ENCODE peak calls at places on chromosomes 4 and X, in nine cellular contexts. One of them, this sample, is unnamed.

GRCh38 chrX:102835504-102836146 is 101.4 kb upstream of the RAB40AL start:
- DNase-seq in astrocyte: no peak
- DNase-seq in lung: no peak
- DNase-seq in choroid plexus epithelial cell: peak; percentile 61
- DNase-seq in fibroblast of pulmonary artery: peak; percentile 58
- DNase-seq in transverse colon: no peak
- DNase-seq in upper lobe of right lung: no peak
- DNase-seq in GM12865: peak; percentile 26
- DNase-seq in IMR-90: peak; percentile 33
- DNase-seq in this sample: peak; percentile 38

GRCh38 chrX:53684415-53685192 is 1.9 kb downstream of the HUWE1 start:
- DNase-seq in astrocyte: no peak
- DNase-seq in lung: no peak
- DNase-seq in choroid plexus epithelial cell: no peak
- DNase-seq in fibroblast of pulmonary artery: no peak
- DNase-seq in transverse colon: no peak
- DNase-seq in upper lobe of right lung: no peak
- DNase-seq in GM12865: no peak
- DNase-seq in IMR-90: no peak
- DNase-seq in this sample: no peak

GRCh38 chr4:181971411-181971810 is 271.8 kb upstream of the TENM3 start:
- DNase-seq in astrocyte: peak; percentile 68
- DNase-seq in lung: no peak
- DNase-seq in choroid plexus epithelial cell: no peak
- DNase-seq in fibroblast of pulmonary artery: no peak
- DNase-seq in transverse colon: no peak
- DNase-seq in upper lobe of right lung: no peak
- DNase-seq in GM12865: peak; percentile 37
- DNase-seq in IMR-90: no peak
- DNase-seq in this sample: no peak

GRCh38 chr4:70334681-70335080 is at the start of gene CABS1:
- DNase-seq in astrocyte: no peak
- DNase-seq in lung: no peak
- DNase-seq in choroid plexus epithelial cell: no peak
- DNase-seq in fibroblast of pulmonary artery: no peak
- DNase-seq in transverse colon: no peak
- DNase-seq in upper lobe of right lung: no peak
- DNase-seq in GM12865: no peak
- DNase-seq in IMR-90: no peak
- DNase-seq in this sample: no peak

GRCh38 chr4:185004562-185005208 is 13.6 kb upstream of the HELT start:
- DNase-seq in astrocyte: no peak
- DNase-seq in lung: no peak
- DNase-seq in choroid plexus epithelial cell: peak; percentile 15
- DNase-seq in fibroblast of pulmonary artery: no peak
- DNase-seq in transverse colon: peak; percentile 16
- DNase-seq in upper lobe of right lung: peak; percentile 74
- DNase-seq in GM12865: no peak
- DNase-seq in IMR-90: no peak
- DNase-seq in this sample: no peak

GRCh38 chrX:16185725-16186136 is 18.4 kb downstream of the MAGEB17 start:
- DNase-seq in astrocyte: peak; percentile 88
- DNase-seq in lung: no peak
- DNase-seq in choroid plexus epithelial cell: peak; percentile 70
- DNase-seq in fibroblast of pulmonary artery: peak; percentile 58
- DNase-seq in transverse colon: no peak
- DNase-seq in upper lobe of right lung: no peak
- DNase-seq in GM12865: peak; percentile 36
- DNase-seq in IMR-90: peak; percentile 88
- DNase-seq in this sample: peak; percentile 52

GRCh38 chr4:150886597-150886996 is 128.5 kb downstream of the LRBA start:
- DNase-seq in astrocyte: no peak
- DNase-seq in lung: no peak
- DNase-seq in choroid plexus epithelial cell: peak; percentile 34
- DNase-seq in fibroblast of pulmonary artery: peak; percentile 15
- DNase-seq in transverse colon: no peak
- DNase-seq in upper lobe of right lung: no peak
- DNase-seq in GM12865: no peak
- DNase-seq in IMR-90: peak; percentile 23
- DNase-seq in this sample: peak; percentile 5

GRCh38 chr4:102883278-102883677 is 14.5 kb downstream of the CISD2 start:
- DNase-seq in astrocyte: no peak
- DNase-seq in lung: no peak
- DNase-seq in choroid plexus epithelial cell: no peak
- DNase-seq in fibroblast of pulmonary artery: no peak
- DNase-seq in transverse colon: no peak
- DNase-seq in upper lobe of right lung: no peak
- DNase-seq in GM12865: no peak
- DNase-seq in IMR-90: no peak
- DNase-seq in this sample: no peak

GRCh38 chr4:90542216-90542615 is 415.0 kb downstream of the CCSER1 start:
- DNase-seq in astrocyte: no peak
- DNase-seq in lung: no peak
- DNase-seq in choroid plexus epithelial cell: peak; percentile 1
- DNase-seq in fibroblast of pulmonary artery: no peak
- DNase-seq in transverse colon: no peak
- DNase-seq in upper lobe of right lung: no peak
- DNase-seq in GM12865: no peak
- DNase-seq in IMR-90: no peak
- DNase-seq in this sample: no peak

GRCh38 chrX:65196758-65197371 is 220.6 kb upstream of the ZC4H2 start:
- DNase-seq in astrocyte: no peak
- DNase-seq in lung: no peak
- DNase-seq in choroid plexus epithelial cell: no peak
- DNase-seq in fibroblast of pulmonary artery: no peak
- DNase-seq in transverse colon: peak; percentile 84
- DNase-seq in upper lobe of right lung: peak; percentile 64
- DNase-seq in GM12865: peak; percentile 0
- DNase-seq in IMR-90: no peak
- DNase-seq in this sample: peak; percentile 1

GRCh38 chrX:107849747-107850478 is 24.2 kb downstream of the MID2 start:
- DNase-seq in astrocyte: no peak
- DNase-seq in lung: no peak
- DNase-seq in choroid plexus epithelial cell: peak; percentile 17
- DNase-seq in fibroblast of pulmonary artery: no peak
- DNase-seq in transverse colon: no peak
- DNase-seq in upper lobe of right lung: no peak
- DNase-seq in GM12865: no peak
- DNase-seq in IMR-90: no peak
- DNase-seq in this sample: peak; percentile 18

GRCh38 chrX:153874366-153875125 is 11.4 kb downstream of the L1CAM start:
- DNase-seq in astrocyte: no peak
- DNase-seq in lung: no peak
- DNase-seq in choroid plexus epithelial cell: no peak
- DNase-seq in fibroblast of pulmonary artery: no peak
- DNase-seq in transverse colon: no peak
- DNase-seq in upper lobe of right lung: no peak
- DNase-seq in GM12865: no peak
- DNase-seq in IMR-90: no peak
- DNase-seq in this sample: no peak

GRCh38 chr4:40874331-40874730 is 124.6 kb downstream of the NSUN7 start:
- DNase-seq in astrocyte: no peak
- DNase-seq in lung: no peak
- DNase-seq in choroid plexus epithelial cell: no peak
- DNase-seq in fibroblast of pulmonary artery: no peak
- DNase-seq in transverse colon: no peak
- DNase-seq in upper lobe of right lung: no peak
- DNase-seq in GM12865: no peak
- DNase-seq in IMR-90: no peak
- DNase-seq in this sample: no peak

GRCh38 chr4:102761478-102761790 is 666 bp upstream of the MANBA start:
- DNase-seq in astrocyte: peak; percentile 8
- DNase-seq in lung: no peak
- DNase-seq in choroid plexus epithelial cell: peak; percentile 38
- DNase-seq in fibroblast of pulmonary artery: peak; percentile 21
- DNase-seq in transverse colon: peak; percentile 19
- DNase-seq in upper lobe of right lung: no peak
- DNase-seq in GM12865: no peak
- DNase-seq in IMR-90: peak; percentile 2
- DNase-seq in this sample: peak; percentile 14

GRCh38 chrX:40247848-40248622 is 150.3 kb upstream of the BCOR start:
- DNase-seq in astrocyte: no peak
- DNase-seq in lung: no peak
- DNase-seq in choroid plexus epithelial cell: no peak
- DNase-seq in fibroblast of pulmonary artery: no peak
- DNase-seq in transverse colon: no peak
- DNase-seq in upper lobe of right lung: no peak
- DNase-seq in GM12865: no peak
- DNase-seq in IMR-90: no peak
- DNase-seq in this sample: no peak

GRCh38 chrX:119570351-119570835 is 4.0 kb upstream of the UBE2A start:
- DNase-seq in astrocyte: no peak
- DNase-seq in lung: no peak
- DNase-seq in choroid plexus epithelial cell: no peak
- DNase-seq in fibroblast of pulmonary artery: no peak
- DNase-seq in transverse colon: no peak
- DNase-seq in upper lobe of right lung: no peak
- DNase-seq in GM12865: no peak
- DNase-seq in IMR-90: no peak
- DNase-seq in this sample: no peak

GRCh38 chrX:119574394-119575266 is at the start of gene UBE2A:
- DNase-seq in astrocyte: peak; percentile 87
- DNase-seq in lung: peak; percentile 90
- DNase-seq in choroid plexus epithelial cell: peak; percentile 95
- DNase-seq in fibroblast of pulmonary artery: peak; percentile 93
- DNase-seq in transverse colon: peak; percentile 92
- DNase-seq in upper lobe of right lung: peak; percentile 95
- DNase-seq in GM12865: peak; percentile 96
- DNase-seq in IMR-90: peak; percentile 87
- DNase-seq in this sample: peak; percentile 89

GRCh38 chrX:119573840-119574393 is 446 bp upstream of the UBE2A start:
- DNase-seq in astrocyte: peak; percentile 31
- DNase-seq in lung: peak; percentile 37
- DNase-seq in choroid plexus epithelial cell: peak; percentile 64
- DNase-seq in fibroblast of pulmonary artery: peak; percentile 58
- DNase-seq in transverse colon: no peak
- DNase-seq in upper lobe of right lung: no peak
- DNase-seq in GM12865: peak; percentile 30
- DNase-seq in IMR-90: peak; percentile 20
- DNase-seq in this sample: peak; percentile 42

GRCh38 chrX:119573222-119573621 is 1.1 kb upstream of the UBE2A start:
- DNase-seq in astrocyte: no peak
- DNase-seq in lung: no peak
- DNase-seq in choroid plexus epithelial cell: no peak
- DNase-seq in fibroblast of pulmonary artery: no peak
- DNase-seq in transverse colon: no peak
- DNase-seq in upper lobe of right lung: no peak
- DNase-seq in GM12865: no peak
- DNase-seq in IMR-90: no peak
- DNase-seq in this sample: no peak
- H3K4me3 ChIP-seq in astrocyte: peak overlapping the region; percentile 72
- H3K4me3 ChIP-seq in lung: no peak overlapping the region
- H3K4me3 ChIP-seq in choroid plexus epithelial cell: peak overlapping the region; percentile 74
- H3K4me3 ChIP-seq in fibroblast of pulmonary artery: peak overlapping the region; percentile 72
- H3K4me3 ChIP-seq in transverse colon: no peak overlapping the region
- H3K4me3 ChIP-seq in upper lobe of right lung: peak overlapping the region; percentile 63
- H3K4me3 ChIP-seq in GM12865: peak overlapping the region; percentile 74
- H3K4me3 ChIP-seq in IMR-90: peak overlapping the region; percentile 97
- H3K4me3 ChIP-seq in this sample: peak overlapping the region; percentile 67

GRCh38 chr4:13950491-13950890 is 323.0 kb upstream of the BOD1L1 start:
- DNase-seq in astrocyte: no peak
- DNase-seq in lung: no peak
- DNase-seq in choroid plexus epithelial cell: no peak
- DNase-seq in fibroblast of pulmonary artery: no peak
- DNase-seq in transverse colon: no peak
- DNase-seq in upper lobe of right lung: no peak
- DNase-seq in GM12865: no peak
- DNase-seq in IMR-90: no peak
- DNase-seq in this sample: no peak

GRCh38 chr4:13956947-13957346 is 329.4 kb upstream of the BOD1L1 start:
- DNase-seq in astrocyte: no peak
- DNase-seq in lung: no peak
- DNase-seq in choroid plexus epithelial cell: no peak
- DNase-seq in fibroblast of pulmonary artery: no peak
- DNase-seq in transverse colon: no peak
- DNase-seq in upper lobe of right lung: no peak
- DNase-seq in GM12865: no peak
- DNase-seq in IMR-90: no peak
- DNase-seq in this sample: no peak

GRCh38 chr4:13947921-13948320 is 320.4 kb upstream of the BOD1L1 start:
- DNase-seq in astrocyte: no peak
- DNase-seq in lung: no peak
- DNase-seq in choroid plexus epithelial cell: no peak
- DNase-seq in fibroblast of pulmonary artery: no peak
- DNase-seq in transverse colon: no peak
- DNase-seq in upper lobe of right lung: no peak
- DNase-seq in GM12865: no peak
- DNase-seq in IMR-90: no peak
- DNase-seq in this sample: no peak

GRCh38 chr4:13955551-13955950 is 328.0 kb upstream of the BOD1L1 start:
- DNase-seq in astrocyte: no peak
- DNase-seq in lung: no peak
- DNase-seq in choroid plexus epithelial cell: no peak
- DNase-seq in fibroblast of pulmonary artery: no peak
- DNase-seq in transverse colon: no peak
- DNase-seq in upper lobe of right lung: no peak
- DNase-seq in GM12865: no peak
- DNase-seq in IMR-90: no peak
- DNase-seq in this sample: no peak

GRCh38 chr4:13953083-13953482 is 325.6 kb upstream of the BOD1L1 start:
- DNase-seq in astrocyte: no peak
- DNase-seq in lung: no peak
- DNase-seq in choroid plexus epithelial cell: peak; percentile 16
- DNase-seq in fibroblast of pulmonary artery: no peak
- DNase-seq in transverse colon: no peak
- DNase-seq in upper lobe of right lung: no peak
- DNase-seq in GM12865: no peak
- DNase-seq in IMR-90: no peak
- DNase-seq in this sample: no peak
- TF ChIP-seq CTCF in astrocyte: no peak
- TF ChIP-seq CTCF in lung: no peak
- TF ChIP-seq CTCF in choroid plexus epithelial cell: peak; percentile 34
- TF ChIP-seq CTCF in fibroblast of pulmonary artery: no peak
- TF ChIP-seq CTCF in transverse colon: no peak
- TF ChIP-seq CTCF in upper lobe of right lung: no peak
- TF ChIP-seq CTCF in GM12865: no peak
- TF ChIP-seq CTCF in IMR-90: no peak
- TF ChIP-seq CTCF in this sample: no peak

GRCh38 chrX:115592997-115593734 is 32.2 kb downstream of the PLS3 start:
- DNase-seq in astrocyte: peak; percentile 56
- DNase-seq in lung: no peak
- DNase-seq in choroid plexus epithelial cell: peak; percentile 74
- DNase-seq in fibroblast of pulmonary artery: peak; percentile 76
- DNase-seq in transverse colon: no peak
- DNase-seq in upper lobe of right lung: no peak
- DNase-seq in GM12865: no peak
- DNase-seq in IMR-90: peak; percentile 56
- DNase-seq in this sample: peak; percentile 78
- H3K4me3 ChIP-seq in astrocyte: peak overlapping the region; percentile 91
- H3K4me3 ChIP-seq in lung: no peak overlapping the region
- H3K4me3 ChIP-seq in choroid plexus epithelial cell: peak overlapping the region; percentile 48
- H3K4me3 ChIP-seq in fibroblast of pulmonary artery: peak overlapping the region; percentile 48
- H3K4me3 ChIP-seq in transverse colon: no peak overlapping the region
- H3K4me3 ChIP-seq in upper lobe of right lung: peak overlapping the region; percentile 34
- H3K4me3 ChIP-seq in GM12865: peak overlapping the region; percentile 6
- H3K4me3 ChIP-seq in IMR-90: peak overlapping the region; percentile 13
- H3K4me3 ChIP-seq in this sample: peak overlapping the region; percentile 57

DNA sequence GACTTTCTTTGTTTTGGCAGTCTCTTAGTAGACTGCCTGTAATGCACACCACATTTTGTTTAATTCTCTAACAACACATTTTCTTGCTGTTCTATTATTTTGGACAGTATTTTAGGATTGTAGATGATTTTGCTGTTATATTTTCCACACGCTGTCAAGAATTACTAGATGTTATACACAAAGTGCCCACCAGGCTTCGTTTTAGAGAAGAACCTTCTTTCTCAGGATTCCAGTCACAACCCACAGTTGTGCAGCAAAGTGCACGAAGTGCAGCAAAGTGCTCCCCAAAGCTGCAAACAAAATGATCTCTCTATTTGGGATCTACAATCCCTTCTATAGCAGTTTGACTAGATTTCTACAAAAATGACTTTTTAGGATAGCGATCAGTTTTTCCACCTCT is 2.4 kb downstream of the ZNF141 start:
- DNase-seq in astrocyte: no peak
- DNase-seq in lung: no peak
- DNase-seq in choroid plexus epithelial cell: peak; percentile 6
- DNase-seq in fibroblast of pulmonary artery: no peak
- DNase-seq in transverse colon: no peak
- DNase-seq in upper lobe of right lung: no peak
- DNase-seq in GM12865: no peak
- DNase-seq in IMR-90: no peak
- DNase-seq in this sample: no peak
- TF ChIP-seq CTCF in astrocyte: peak; percentile 15
- TF ChIP-seq CTCF in lung: no peak
- TF ChIP-seq CTCF in choroid plexus epithelial cell: peak; percentile 33
- TF ChIP-seq CTCF in fibroblast of pulmonary artery: peak; percentile 8
- TF ChIP-seq CTCF in transverse colon: peak; percentile 11
- TF ChIP-seq CTCF in upper lobe of right lung: no peak
- TF ChIP-seq CTCF in GM12865: no peak
- TF ChIP-seq CTCF in IMR-90: no peak
- TF ChIP-seq CTCF in this sample: peak; percentile 25